ENCODE peak calls at places on chromosomes 3 and 15, in eight cellular contexts. P is NCI-H226, M is fibroblast of pulmonary artery, Y is cerebellar nuclear complex, Z is fibroblast of lung, D is SK-N-MC, E is NCI-H2107, U is activated gamma-delta T cell. X is an unnamed sample.

GRCh38 chr15:90101130-90101968 is 919 bp downstream of the IDH2 start:
- DNase-seq in E (no peak), Y (peak), D (no peak), P (no peak), U (no peak), Z (no peak), M (no peak), X (peak)

GRCh38 chr15:60390231-60390630 is 7.6 kb downstream of the ANXA2 start:
- DNase-seq in P (no peak), U (no peak), E (no peak), D (no peak), M (no peak), Z (no peak), Y (no peak), X (no peak)

GRCh38 chr3:58334013-58334321 is 1.3 kb downstream of the PXK start:
- DNase-seq in Z (no peak), D (no peak), U (no peak), Y (no peak), M (no peak), P (no peak), E (no peak), X (no peak)

GRCh38 chr3:34016925-34017592 is 218.6 kb downstream of the PDCD6IP start:
- DNase-seq in E (no peak), Z (no peak), P (no peak), U (no peak), D (peak), Y (no peak), M (no peak), X (no peak)

GRCh38 chr15:92839696-92840095 is 60.4 kb upstream of the CHD2 start:
- DNase-seq in D (no peak), Y (no peak), E (peak), M (no peak), P (no peak), U (no peak), Z (no peak), X (peak)

GRCh38 chr15:57769266-57769665 is 62.8 kb downstream of the POLR2M start:
- DNase-seq in D (no peak), U (no peak), E (no peak), P (no peak), Z (peak), M (peak), Y (no peak), X (no peak)

GRCh38 chr3:126040386-126040785 is 43.5 kb downstream of the SLC41A3 start:
- DNase-seq in P (no peak), Y (no peak), U (no peak), D (no peak), E (no peak), M (no peak), Z (no peak), X (peak)

GRCh38 chr3:141939759-141940158 is 63.3 kb downstream of the ATP1B3 start:
- DNase-seq in U (no peak), E (no peak), Y (no peak), D (no peak), M (no peak), Z (no peak), P (no peak), X (no peak)

GRCh38 chr3:122661633-122662032 is 19.0 kb upstream of the PARP14 start:
- DNase-seq in E (no peak), M (no peak), Z (no peak), D (no peak), U (no peak), Y (no peak), P (no peak), X (no peak)

GRCh38 chr15:52066842-52067544 is 45.6 kb downstream of the BCL2L10 start:
- DNase-seq in E (no peak), Y (no peak), Z (no peak), P (no peak), M (no peak), U (no peak), D (no peak), X (no peak)

GRCh38 chr3:189041482-189042090 is 130.2 kb upstream of the TPRG1 start:
- DNase-seq in M (peak), U (no peak), D (no peak), E (peak), P (peak), Y (no peak), Z (peak), X (peak)

GRCh38 chr15:43872416-43873020 is 45.7 kb downstream of the WDR76 start:
- DNase-seq in U (no peak), Y (peak), M (peak), E (no peak), P (no peak), D (peak), Z (peak), X (peak)

GRCh38 chr3:156750191-156750873 is 75.8 kb upstream of the LEKR1 start:
- DNase-seq in P (no peak), D (no peak), M (peak), E (no peak), U (no peak), Z (peak), Y (no peak), X (no peak)

GRCh38 chr15:70328137-70329115 is 230.7 kb upstream of the TLE3 start:
- DNase-seq in Y (no peak), M (peak), Z (peak), E (no peak), U (no peak), D (no peak), P (no peak), X (no peak)

GRCh38 chr3:157755254-157755653 is 252.0 kb upstream of the VEPH1 start:
- DNase-seq in Y (no peak), M (peak), Z (no peak), P (no peak), U (no peak), D (no peak), E (no peak), X (no peak)

GRCh38 chr3:9553021-9553948 is at the start of gene LHFPL4:
- DNase-seq in D (no peak), Y (no peak), U (no peak), M (no peak), Z (no peak), P (no peak), E (no peak), X (peak)

GRCh38 chr3:79767194-79767952 is 425 bp downstream of the ROBO1 start:
- DNase-seq in E (no peak), D (no peak), P (no peak), M (peak), U (no peak), Z (peak), Y (no peak), X (peak)

GRCh38 chr3:127688416-127689265 is 15.9 kb downstream of the ABTB1 start:
- DNase-seq in M (peak), Y (no peak), E (no peak), P (no peak), U (no peak), Z (peak), D (no peak), X (no peak)

GRCh38 chr3:129892486-129892856 is 1.0 kb downstream of the TMCC1 start:
- DNase-seq in E (no peak), D (no peak), M (no peak), U (no peak), P (no peak), Z (no peak), Y (no peak), X (no peak)

GRCh38 chr3:158352551-158352950 is 218.4 kb upstream of the MLF1 start:
- DNase-seq in E (no peak), Z (peak), U (no peak), M (peak), Y (no peak), D (no peak), P (no peak), X (no peak)

GRCh38 chr3:38119802-38120689 is 16.9 kb downstream of the ACAA1 start:
- DNase-seq in U (no peak), Y (no peak), D (no peak), Z (no peak), E (no peak), M (no peak), P (no peak), X (no peak)